ENCODE peak calls at places on chromosomes 11 and 22, in ten cellular contexts. L is lower leg skin, J is EH, Q is HuH-7.5, S is activated T-cell treated with anti-CD3 and anti-CD28 coated beads for 1 hour, A is D341Med, X is fibroblast of mammary gland, B is GM19239, W is right cardiac atrium, P is foreskin fibroblast. M is an unnamed sample.

GRCh38 chr11:59158206-59159068 is 13.5 kb upstream of the DTX4 start:
- DNase-seq in P (peak; percentile 84), S (peak; percentile 31), A (peak; percentile 72), B (peak; percentile 50), Q (no peak), X (peak; percentile 76), L (no peak), W (no peak), J (peak; percentile 80), M (peak; percentile 39)

GRCh38 chr11:61587951-61588695 is 7.2 kb upstream of the SYT7 start:
- DNase-seq in P (peak; percentile 54), Q (peak; percentile 78), B (peak; percentile 46), A (peak; percentile 76), S (peak; percentile 51), X (peak; percentile 38), J (no peak), L (peak; percentile 92), W (peak; percentile 86), M (peak; percentile 54)

GRCh38 chr22:30206964-30207363 is 39.6 kb downstream of the LIF start:
- DNase-seq in B (no peak), Q (peak; percentile 67), W (peak; percentile 44), P (peak; percentile 98), X (peak; percentile 96), S (no peak), L (peak; percentile 94), A (no peak), J (peak; percentile 97), M (no peak)

GRCh38 chr11:27839226-27839913 is 139.1 kb upstream of the BDNF start:
- DNase-seq in W (no peak), J (peak; percentile 47), Q (no peak), X (peak; percentile 38), L (no peak), A (no peak), B (no peak), S (no peak), P (peak; percentile 28), M (no peak)

GRCh38 chr11:116312560-116313340 is 460.0 kb downstream of the BUD13 start:
- DNase-seq in W (peak; percentile 95), A (no peak), Q (no peak), P (no peak), S (no peak), X (peak; percentile 2), L (peak; percentile 90), J (no peak), B (no peak), M (no peak)

GRCh38 chr11:126766425-126766824 is 234.1 kb downstream of the KIRREL3 start:
- DNase-seq in P (no peak), L (no peak), S (no peak), Q (no peak), J (no peak), B (no peak), W (no peak), A (no peak), X (no peak), M (no peak)

GRCh38 chr11:119179983-119180382 is 5.3 kb upstream of the NHERF4 start:
- DNase-seq in X (no peak), Q (no peak), W (no peak), J (no peak), P (no peak), B (no peak), A (no peak), L (no peak), S (no peak), M (no peak)

GRCh38 chr11:19846654-19847330 is 134.2 kb downstream of the NAV2 start:
- DNase-seq in B (no peak), P (peak; percentile 25), A (no peak), J (no peak), X (peak; percentile 30), S (no peak), Q (no peak), W (peak; percentile 74), L (no peak), M (no peak)

GRCh38 chr11:128796275-128796674 is 70.8 kb downstream of the KCNJ1 start:
- DNase-seq in B (peak; percentile 46), X (no peak), J (peak; percentile 86), S (no peak), L (no peak), A (no peak), W (no peak), P (peak; percentile 53), Q (no peak), M (no peak)

GRCh38 chr11:77418981-77419592 is 54.8 kb downstream of the PAK1 start:
- DNase-seq in A (no peak), B (no peak), W (no peak), L (no peak), P (no peak), X (peak; percentile 26), Q (no peak), J (no peak), S (no peak), M (no peak)

GRCh38 chr11:121654506-121655480 is 202.0 kb upstream of the SORL1-AS1 start:
- DNase-seq in P (peak; percentile 44), B (no peak), A (no peak), S (no peak), X (no peak), J (peak; percentile 48), Q (peak; percentile 18), L (no peak), W (no peak), M (no peak)

GRCh38 chr11:76622481-76623094 is 48.0 kb downstream of the LRRC32 start:
- DNase-seq in L (peak; percentile 83), J (no peak), B (no peak), A (no peak), S (no peak), Q (no peak), X (no peak), W (peak; percentile 57), P (no peak), M (no peak)

GRCh38 chr22:24583221-24583971 is 9.5 kb downstream of the LRRC75B start:
- DNase-seq in A (no peak), S (no peak), B (no peak), P (no peak), J (peak; percentile 32), W (peak; percentile 89), L (no peak), Q (no peak), X (no peak), M (no peak)

GRCh38 chr22:30425616-30426394 is at the start of gene MTFP1:
- DNase-seq in B (no peak), J (peak; percentile 69), Q (peak; percentile 54), P (peak; percentile 79), A (peak; percentile 79), S (no peak), X (peak; percentile 53), L (peak; percentile 93), W (peak; percentile 85), M (peak; percentile 19)

GRCh38 chr11:76672431-76673163 is 2.0 kb upstream of the LRRC32 start:
- DNase-seq in X (no peak), L (no peak), A (no peak), S (no peak), W (no peak), Q (no peak), B (peak; percentile 56), J (no peak), P (no peak), M (no peak)

GRCh38 chr11:133732109-133732508 is 113.2 kb downstream of the SPATA19 start:
- DNase-seq in Q (no peak), A (no peak), L (no peak), W (no peak), J (no peak), B (no peak), X (no peak), P (no peak), S (no peak), M (no peak)

GRCh38 chr11:112805658-112806057 is 155.6 kb upstream of the NCAM1 start:
- DNase-seq in Q (no peak), B (no peak), X (no peak), P (no peak), W (no peak), L (no peak), J (no peak), A (no peak), S (no peak), M (no peak)

GRCh38 chr11:34492806-34493414 is 20.7 kb downstream of the ELF5 start:
- DNase-seq in W (peak; percentile 86), B (peak; percentile 39), P (peak; percentile 82), X (peak; percentile 66), A (peak; percentile 52), S (peak; percentile 19), Q (peak; percentile 45), L (peak; percentile 91), J (peak; percentile 65), M (peak; percentile 15)

GRCh38 chr11:122679441-122679840 is 23.9 kb downstream of the UBASH3B start:
- DNase-seq in J (no peak), P (peak; percentile 30), A (no peak), B (no peak), Q (no peak), W (no peak), L (no peak), X (no peak), S (no peak), M (no peak)

GRCh38 chr11:128532571-128533091 is 54.7 kb downstream of the ETS1 start:
- DNase-seq in B (no peak), W (no peak), X (no peak), L (no peak), J (no peak), S (no peak), A (no peak), Q (no peak), P (no peak), M (no peak)

GRCh38 chr22:45268958-45269844 is 15.5 kb upstream of the UPK3A start:
- DNase-seq in L (peak; percentile 97), X (peak; percentile 52), S (peak; percentile 93), W (peak; percentile 95), P (peak; percentile 89), A (peak; percentile 97), Q (peak; percentile 56), J (peak; percentile 69), B (peak; percentile 80), M (peak; percentile 90)

GRCh38 chr11:115929618-115930129 is 425.5 kb upstream of the CADM1 start:
- DNase-seq in P (no peak), B (no peak), A (no peak), Q (no peak), J (no peak), L (no peak), W (no peak), S (no peak), X (no peak), M (no peak)

GRCh38 chr11:88508808-88509581 is 171.5 kb upstream of the CTSC start:
- DNase-seq in J (peak; percentile 25), Q (no peak), S (no peak), P (peak; percentile 55), L (peak; percentile 85), X (peak; percentile 22), W (peak; percentile 64), B (peak; percentile 20), A (no peak), M (no peak)

GRCh38 chr11:15198284-15198683 is 83.6 kb downstream of the INSC start:
- DNase-seq in A (no peak), W (peak; percentile 24), P (no peak), B (no peak), L (no peak), Q (no peak), X (no peak), J (no peak), S (no peak), M (no peak)

GRCh38 chr11:65454311-65454695 is 31.7 kb downstream of the NEAT1 start:
- DNase-seq in W (peak; percentile 68), B (no peak), A (no peak), Q (no peak), J (peak; percentile 85), L (peak; percentile 86), X (peak; percentile 84), P (peak; percentile 64), S (no peak), M (no peak)

GRCh38 chr11:129275825-129276224 is 83.7 kb upstream of the ARHGAP32 start:
- DNase-seq in Q (no peak), S (no peak), A (no peak), L (no peak), B (no peak), X (no peak), P (no peak), W (no peak), J (no peak), M (no peak)

GRCh38 chr22:22897947-22898346 is 10.3 kb downstream of the IGLL5 start:
- DNase-seq in J (no peak), S (no peak), L (peak; percentile 13), B (no peak), Q (no peak), W (no peak), X (no peak), P (no peak), A (no peak), M (no peak)

GRCh38 chr11:112321521-112322172 is 61.0 kb upstream of the PLET1 start:
- DNase-seq in B (no peak), Q (peak; percentile 25), W (no peak), X (peak; percentile 83), L (peak; percentile 89), A (peak; percentile 41), P (peak; percentile 80), S (no peak), J (peak; percentile 71), M (no peak)